ENCODE peak calls at places on chromosomes 16 and 17, in six cellular contexts. K is osteoblast; O is CD8-positive, alpha-beta memory T cell; P is mesenchymal stem cell; Z is A673; V is PC-9. Q is an unnamed sample.

GRCh38 chr16:20899503-20900298 is 457 bp downstream of the DCUN1D3 start:
- DNase-seq in K (peak; percentile 46), O (no peak), P (no peak), Z (peak; percentile 10), V (peak; percentile 21), Q (no peak)

GRCh38 chr17:34261568-34261967 is 6.5 kb downstream of the CCL2 start:
- DNase-seq in K (no peak), O (no peak), P (no peak), Z (no peak), V (no peak), Q (no peak)

GRCh38 chr17:57902800-57903759 is 52.1 kb downstream of the CUEDC1 start:
- DNase-seq in K (peak; percentile 97), O (no peak), P (peak; percentile 85), Z (no peak), V (peak; percentile 87), Q (no peak)

GRCh38 chr17:77681820-77682219 is 276.7 kb upstream of the TNRC6C start:
- DNase-seq in K (no peak), O (no peak), P (no peak), Z (no peak), V (no peak), Q (peak; percentile 33)

GRCh38 chr17:27623578-27623977 is 7.4 kb upstream of the LGALS9 start:
- DNase-seq in K (no peak), O (no peak), P (no peak), Z (no peak), V (no peak), Q (no peak)

GRCh38 chr16:10961231-10961630 is 16.9 kb downstream of the CLEC16A start:
- DNase-seq in K (peak; percentile 90), O (no peak), P (peak; percentile 93), Z (no peak), V (no peak), Q (no peak)

GRCh38 chr16:8764486-8765250 is 32.8 kb downstream of the TMEM186 start:
- DNase-seq in K (no peak), O (no peak), P (no peak), Z (no peak), V (no peak), Q (peak; percentile 77)

GRCh38 chr17:72624652-72625051 is 467.8 kb downstream of the SLC39A11 start:
- DNase-seq in K (no peak), O (no peak), P (no peak), Z (no peak), V (no peak), Q (no peak)

GRCh38 chr16:57651344-57652333 is 16.5 kb upstream of the ADGRG3 start:
- DNase-seq in K (no peak), O (peak; percentile 15), P (no peak), Z (no peak), V (no peak), Q (peak; percentile 72)

GRCh38 chr16:50489187-50489586 is 59.0 kb upstream of the NKD1 start:
- DNase-seq in K (no peak), O (no peak), P (no peak), Z (no peak), V (no peak), Q (peak; percentile 24)

GRCh38 chr16:27401768-27402568 is at the start of gene IL21R:
- DNase-seq in K (peak; percentile 91), O (peak; percentile 91), P (no peak), Z (peak; percentile 68), V (peak; percentile 15), Q (peak; percentile 70)

GRCh38 chr17:19719365-19720209 is 3.2 kb upstream of the SLC47A2 start:
- DNase-seq in K (peak; percentile 84), O (no peak), P (no peak), Z (no peak), V (peak; percentile 61), Q (peak; percentile 40)

GRCh38 chr16:80824623-80825364 is 20.4 kb upstream of the CDYL2 start:
- DNase-seq in K (no peak), O (peak; percentile 6), P (peak; percentile 40), Z (peak; percentile 54), V (no peak), Q (peak; percentile 65)

GRCh38 chr16:26645629-26646028 is 421.1 kb upstream of the C16orf82 start:
- DNase-seq in K (no peak), O (no peak), P (no peak), Z (peak; percentile 73), V (no peak), Q (peak; percentile 89)

GRCh38 chr17:72486806-72487205 is 366.0 kb downstream of the SOX9 start:
- DNase-seq in K (no peak), O (no peak), P (no peak), Z (no peak), V (no peak), Q (no peak)

GRCh38 chr17:58331815-58332719 is 3.5 kb upstream of the TSPOAP1 start:
- DNase-seq in K (peak; percentile 59), O (peak; percentile 82), P (no peak), Z (no peak), V (no peak), Q (no peak)

GRCh38 chr16:17414421-17414820 is 56.3 kb downstream of the XYLT1 start:
- DNase-seq in K (no peak), O (no peak), P (no peak), Z (no peak), V (no peak), Q (no peak)

GRCh38 chr17:19359151-19359550 is 3.4 kb downstream of the B9D1 start:
- DNase-seq in K (no peak), O (no peak), P (no peak), Z (no peak), V (no peak), Q (peak; percentile 37)

GRCh38 chr17:11944587-11944986 is 52.7 kb downstream of the ZNF18 start:
- DNase-seq in K (peak; percentile 42), O (no peak), P (no peak), Z (no peak), V (no peak), Q (no peak)

GRCh38 chr17:19531780-19532501 is 1.7 kb upstream of the SLC47A1 start:
- DNase-seq in K (no peak), O (no peak), P (no peak), Z (no peak), V (no peak), Q (no peak)

GRCh38 chr16:11650641-11651591 is 17.3 kb upstream of the SNN start:
- DNase-seq in K (peak; percentile 60), O (no peak), P (no peak), Z (no peak), V (no peak), Q (no peak)

GRCh38 chr16:53282975-53283946 is 151.0 kb upstream of the RBL2 start:
- DNase-seq in K (no peak), O (no peak), P (peak; percentile 58), Z (peak; percentile 79), V (no peak), Q (no peak)

DNA sequence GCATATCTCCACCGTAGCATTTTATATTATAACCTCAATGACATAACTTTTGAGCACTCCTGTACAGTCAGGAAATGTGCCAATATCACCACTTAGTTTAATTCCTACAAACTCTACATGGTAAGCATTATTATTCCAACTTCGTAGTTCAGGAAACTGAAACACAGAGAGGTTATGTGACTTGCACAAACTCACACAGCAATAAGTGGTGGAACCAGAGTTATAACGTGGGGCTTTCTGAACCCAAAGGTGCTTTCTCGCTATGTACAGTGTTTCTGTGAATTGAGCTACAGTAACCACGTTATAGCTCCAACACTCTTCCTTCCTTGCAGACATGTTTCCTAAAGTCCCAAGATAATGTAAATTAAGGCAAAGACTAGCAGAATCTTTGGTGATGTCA is 330.2 kb downstream of the GRIN2A start:
- DNase-seq in K (no peak), O (no peak), P (no peak), Z (no peak), V (no peak), Q (no peak)
- H3K4me1 ChIP-seq in K (no peaks in the 10 kb centered on the region), O (no peaks in the 10 kb centered on the region), P (no peaks in the 10 kb centered on the region), Z (no peaks in the 10 kb centered on the region), V (no peaks in the 10 kb centered on the region), Q (no peaks in the 10 kb centered on the region)

DNA sequence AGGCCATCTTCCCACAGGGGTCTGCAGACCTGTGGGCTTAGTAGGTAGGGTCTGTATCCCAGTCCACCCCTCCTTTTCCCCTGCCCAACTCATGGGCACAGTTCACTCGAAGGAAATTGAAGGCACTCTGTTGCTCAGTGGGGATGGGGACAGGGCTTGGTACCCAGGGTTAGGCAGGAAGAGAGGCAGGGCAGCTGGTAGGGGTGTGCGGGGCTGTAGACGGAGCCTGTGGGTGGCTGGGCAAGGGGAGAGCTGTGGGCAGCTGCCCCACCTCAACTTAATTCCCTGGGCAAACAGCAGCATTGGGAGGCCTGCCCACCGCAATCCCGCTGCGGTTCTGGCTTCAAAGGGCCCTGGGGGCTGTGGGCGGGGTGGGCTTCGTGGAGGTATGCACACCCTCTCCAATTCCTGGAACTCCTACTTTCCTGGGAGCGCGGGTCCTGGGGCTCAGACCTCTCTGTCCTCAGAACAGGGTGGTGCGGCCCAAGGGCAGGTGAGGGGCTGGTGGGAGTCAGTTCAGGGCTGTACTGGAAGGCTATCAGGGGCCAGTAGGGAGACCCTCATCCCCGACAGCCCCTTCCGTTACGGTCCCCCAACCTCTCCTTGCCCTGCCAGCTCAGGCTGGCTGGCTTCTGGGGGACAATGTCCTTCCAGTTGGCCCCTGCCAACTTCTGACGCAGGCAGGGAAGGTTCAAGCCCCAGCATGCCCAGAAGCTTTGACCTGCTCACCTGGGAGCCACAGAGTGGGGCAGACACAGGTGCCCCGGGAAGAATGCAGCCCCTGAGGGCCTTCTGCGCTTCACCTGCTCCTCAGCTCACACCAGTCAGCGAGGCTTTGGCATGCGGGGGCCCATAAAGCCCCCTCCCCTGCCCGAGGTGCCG is 9.1 kb downstream of the FOXJ1 start:
- DNase-seq in K (peak; percentile 69), O (no peak), P (no peak), Z (no peak), V (peak; percentile 75), Q (no peak)
- H3K4me1 ChIP-seq in K (no peaks in the 10 kb centered on the region), O (peaks cover 11% of the 10 kb centered on the region), P (peaks cover 32% of the 10 kb centered on the region), Z (peaks cover 11% of the 10 kb centered on the region), V (peaks cover 28% of the 10 kb centered on the region), Q (peaks cover 22% of the 10 kb centered on the region)

GRCh38 chr17:42131232-42131631 is 8.6 kb downstream of the HSPB9 start:
- DNase-seq in K (no peak), O (no peak), P (no peak), Z (no peak), V (no peak), Q (no peak)

GRCh38 chr17:42133461-42134041 is 10.9 kb downstream of the HSPB9 start:
- DNase-seq in K (peak; percentile 77), O (peak; percentile 60), P (no peak), Z (no peak), V (no peak), Q (no peak)

GRCh38 chr17:42132941-42133340 is 10.3 kb downstream of the HSPB9 start:
- DNase-seq in K (peak; percentile 96), O (no peak), P (peak; percentile 91), Z (no peak), V (peak; percentile 41), Q (no peak)

GRCh38 chr17:42130310-42130936 is 7.8 kb downstream of the HSPB9 start:
- DNase-seq in K (peak; percentile 54), O (no peak), P (no peak), Z (no peak), V (no peak), Q (peak; percentile 66)

GRCh38 chr17:42131971-42132370 is 9.4 kb downstream of the HSPB9 start:
- DNase-seq in K (peak; percentile 88), O (no peak), P (peak; percentile 56), Z (no peak), V (no peak), Q (no peak)
- H3K4me1 ChIP-seq in K (peaks cover 38% of the 10 kb centered on the region), O (peaks cover 48% of the 10 kb centered on the region), P (peaks cover 25% of the 10 kb centered on the region), Z (no peaks in the 10 kb centered on the region), V (peaks cover 20% of the 10 kb centered on the region), Q (peaks cover 27% of the 10 kb centered on the region)

DNA sequence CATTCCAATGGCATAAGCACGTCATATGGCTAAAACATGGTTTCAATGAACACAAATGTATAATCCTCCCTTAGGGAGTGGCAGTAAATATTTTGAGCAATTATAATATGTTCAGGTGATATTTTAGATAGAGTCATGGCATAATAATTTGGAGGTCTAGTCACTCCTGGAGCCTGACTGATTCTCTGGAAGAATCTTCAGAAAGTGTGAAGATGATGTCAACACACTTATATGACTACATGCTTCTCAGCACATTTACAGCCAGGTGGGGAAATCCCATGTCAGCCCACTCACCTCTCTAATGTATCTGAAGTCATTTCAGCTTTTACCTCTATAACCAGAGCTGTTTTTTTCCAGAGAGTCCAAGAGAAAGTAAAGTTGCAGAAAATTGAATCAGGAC is 474.8 kb downstream of the SHISA9 start:
- DNase-seq in K (peak; percentile 14), O (no peak), P (no peak), Z (no peak), V (no peak), Q (no peak)
- H3K4me1 ChIP-seq in K (no peaks in the 10 kb centered on the region), O (no peaks in the 10 kb centered on the region), P (peaks cover 2% of the 10 kb centered on the region), Z (no peaks in the 10 kb centered on the region), V (peaks cover 10% of the 10 kb centered on the region), Q (no peaks in the 10 kb centered on the region)

Q was measured in endodermal cell.